ENCODE peak calls at places on chromosomes 16 and 17, in six cellular contexts. Z is uterus, B is H7, H is A549, C is tibial artery, Y is cardiac fibroblast. F is an unnamed sample.

GRCh38 chr16:28192811-28193529 is 18.8 kb downstream of the XPO6 start:
- DNase-seq in B (no peak), Z (no peak), Y (no peak), H (no peak), C (no peak), F (no peak)

GRCh38 chr17:59387351-59388069 is 56.1 kb downstream of the YPEL2 start:
- DNase-seq in H (no peak), Y (no peak), C (no peak), B (no peak), Z (peak; percentile 29), F (no peak)

GRCh38 chr17:3691539-3692166 is 4.3 kb downstream of the P2RX5 start:
- DNase-seq in H (no peak), Z (no peak), C (no peak), B (peak; percentile 80), Y (no peak), F (no peak)

GRCh38 chr17:80724723-80725388 is 180.2 kb downstream of the RPTOR start:
- DNase-seq in B (no peak), H (peak; percentile 31), C (no peak), Z (no peak), Y (peak; percentile 90), F (no peak)

GRCh38 chr16:1109648-1110047 is 13.6 kb upstream of the C1QTNF8 start:
- DNase-seq in C (no peak), B (no peak), Z (no peak), H (no peak), Y (no peak), F (no peak)

GRCh38 chr17:21090889-21091618 is 35.7 kb upstream of the DHRS7B start:
- DNase-seq in H (no peak), B (no peak), Z (no peak), C (no peak), Y (no peak), F (no peak)

GRCh38 chr17:79619196-79619595 is 8.3 kb upstream of the RBFOX3 start:
- DNase-seq in H (no peak), B (peak; percentile 50), C (peak; percentile 45), Z (no peak), Y (no peak), F (no peak)

GRCh38 chr16:69364088-69364487 is 12.5 kb upstream of the TMED6 start:
- DNase-seq in H (no peak), Z (no peak), B (no peak), C (no peak), Y (no peak), F (no peak)

GRCh38 chr17:58679263-58680037 is 12.4 kb downstream of the TEX14 start:
- DNase-seq in Z (no peak), C (no peak), Y (peak; percentile 95), H (peak; percentile 71), B (no peak), F (no peak)

GRCh38 chr17:15999141-15999973 is at the start of the genes TTC19 and ZSWIM7:
- DNase-seq in H (peak; percentile 99), B (peak; percentile 99), Y (peak; percentile 94), Z (peak; percentile 95), C (peak; percentile 97), F (no peak)

GRCh38 chr17:289409-289808 is 63.2 kb downstream of the RPH3AL start:
- DNase-seq in H (no peak), B (no peak), Y (no peak), C (peak; percentile 19), Z (no peak), F (no peak)

GRCh38 chr16:85104821-85105391 is 7.4 kb downstream of the CIBAR2 start:
- DNase-seq in C (no peak), H (no peak), B (no peak), Y (no peak), Z (no peak), F (no peak)

GRCh38 chr17:29383687-29384086 is 6.5 kb upstream of the TAOK1 start:
- DNase-seq in B (no peak), Y (peak; percentile 58), C (no peak), Z (no peak), H (no peak), F (no peak)

GRCh38 chr17:4072487-4073157 is 70.2 kb downstream of the ZZEF1 start:
- DNase-seq in B (no peak), Y (peak; percentile 69), Z (no peak), C (no peak), H (no peak), F (no peak)

GRCh38 chr16:56190903-56191806 is at the start of gene GNAO1:
- DNase-seq in H (peak; percentile 46), C (peak; percentile 84), Y (peak; percentile 50), B (peak; percentile 95), Z (peak; percentile 64), F (no peak)

GRCh38 chr17:73592531-73592961 is 51.7 kb downstream of the SDK2 start:
- DNase-seq in Z (no peak), Y (no peak), H (no peak), C (no peak), B (no peak), F (no peak)

GRCh38 chr17:73118139-73118538 is 25.7 kb upstream of the SLC39A11 start:
- DNase-seq in Y (no peak), Z (no peak), H (no peak), B (no peak), C (no peak), F (no peak)

GRCh38 chr16:11396241-11397048 is 51.2 kb downstream of the RMI2 start:
- DNase-seq in Z (peak; percentile 76), H (peak; percentile 94), C (peak; percentile 80), B (peak; percentile 98), Y (peak; percentile 61), F (no peak)

GRCh38 chr17:6608321-6608720 is 32.2 kb downstream of the KIAA0753 start:
- DNase-seq in Y (peak; percentile 48), B (no peak), C (no peak), Z (no peak), H (peak; percentile 51), F (no peak)

GRCh38 chr17:63442549-63443035 is 3.5 kb downstream of the CYB561 start:
- DNase-seq in Y (no peak), B (peak; percentile 79), C (no peak), Z (no peak), H (no peak), F (no peak)

GRCh38 chr17:71519285-71519684 is 601.5 kb upstream of the SOX9 start:
- DNase-seq in H (no peak), B (no peak), Z (no peak), C (no peak), Y (peak; percentile 5), F (no peak)

GRCh38 chr17:66123163-66123562 is 68.8 kb downstream of the CEP112 start:
- DNase-seq in C (no peak), Y (peak; percentile 10), H (no peak), B (peak; percentile 14), Z (no peak), F (no peak)

GRCh38 chr16:27318399-27319256 is 4.9 kb downstream of the IL4R start:
- DNase-seq in B (no peak), H (no peak), C (peak; percentile 79), Z (peak; percentile 24), Y (peak; percentile 65), F (no peak)

GRCh38 chr17:1752425-1752941 is 9.4 kb upstream of the SERPINF1 start:
- DNase-seq in C (no peak), B (peak; percentile 84), Z (no peak), Y (no peak), H (peak; percentile 83), F (no peak)

GRCh38 chr17:15742921-15743320 is 10.8 kb downstream of the TBC1D26 start:
- DNase-seq in B (no peak), H (no peak), C (no peak), Y (no peak), Z (no peak), F (no peak)

GRCh38 chr16:87180069-87180468 is 137.1 kb downstream of the C16orf95 start:
- DNase-seq in Y (no peak), Z (no peak), H (no peak), B (no peak), C (no peak), F (no peak)

GRCh38 chr17:43830510-43831145 is 2.3 kb downstream of the MPP3 start:
- DNase-seq in B (no peak), Y (no peak), H (no peak), Z (no peak), C (no peak), F (no peak)

GRCh38 chr17:32015245-32016013 is 8.2 kb downstream of the LRRC37B start:
- DNase-seq in Y (peak; percentile 28), B (no peak), Z (no peak), C (no peak), H (no peak), F (no peak)

DNA sequence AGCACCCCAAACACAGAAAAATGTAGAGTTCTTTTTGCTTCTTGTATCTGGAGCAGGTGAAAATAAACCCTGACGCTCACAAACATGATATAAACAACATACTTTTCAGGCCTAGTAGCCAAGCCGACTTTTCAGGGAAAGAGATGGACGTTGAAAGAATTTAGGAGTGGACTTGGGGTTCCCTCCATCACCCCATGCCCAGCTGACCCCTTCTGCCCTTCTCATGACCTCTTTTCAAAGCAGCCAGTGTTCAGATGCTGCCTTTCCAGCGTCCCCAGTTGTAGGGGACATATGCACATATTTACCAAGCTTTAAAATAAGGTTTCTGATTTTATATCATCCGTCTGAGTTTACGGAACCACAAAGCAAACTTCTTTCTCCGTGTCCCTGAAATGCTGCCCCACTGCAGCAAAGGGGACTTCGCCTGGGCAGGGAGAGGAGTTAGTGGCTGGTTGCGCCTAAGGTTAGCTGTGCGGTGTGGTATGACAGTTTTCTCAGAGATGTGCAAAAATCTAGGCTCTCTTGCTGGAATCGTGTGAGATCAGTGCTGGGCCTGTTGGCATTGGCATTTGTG is 235.5 kb downstream of the MRTFB start:
- DNase-seq in Y (no peak), C (no peak), Z (no peak), H (no peak), B (no peak), F (no peak)
- H3K4me3 ChIP-seq in Y (no peak overlapping the region), C (no peak overlapping the region), Z (no peak overlapping the region), H (peak overlapping the region; percentile 98), B (no peak overlapping the region), F (peak overlapping the region; percentile 71)

DNA sequence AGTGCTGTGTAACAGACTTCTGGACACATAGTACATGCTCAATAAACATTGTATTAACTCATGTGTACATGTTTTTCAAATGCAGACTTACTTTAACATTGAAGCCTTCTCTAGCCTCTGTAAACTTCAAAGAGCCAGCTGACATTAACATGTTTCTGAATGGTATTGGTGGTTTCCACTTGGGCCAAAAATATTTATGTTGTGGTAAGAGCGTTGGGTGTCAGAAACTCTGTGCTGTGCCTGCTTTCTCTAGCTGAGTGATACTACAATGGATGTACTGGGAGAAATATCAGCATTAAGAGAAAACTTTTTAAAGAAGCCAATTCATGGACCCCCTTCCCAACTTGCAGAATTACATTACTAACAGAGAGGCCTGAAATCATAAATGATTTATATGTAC is 1951.7 kb downstream of the TP53TG3F start:
- DNase-seq in C (no peak), B (no peak), Z (no peak), Y (no peak), H (no peak), F (no peak)
- H3K4me3 ChIP-seq in C (no peak overlapping the region), B (no peak overlapping the region), Z (no peak overlapping the region), Y (no peak overlapping the region), H (no peak overlapping the region), F (no peak overlapping the region)

GRCh38 chr16:4679156-4679853 is 14.1 kb upstream of the NUDT16L1 start:
- DNase-seq in B (no peak), C (no peak), Y (no peak), Z (peak; percentile 65), H (no peak), F (no peak)
- H3K4me3 ChIP-seq in B (no peak overlapping the region), C (no peak overlapping the region), Y (no peak overlapping the region), Z (peak overlapping the region; percentile 42), H (no peak overlapping the region), F (no peak overlapping the region)

DNA sequence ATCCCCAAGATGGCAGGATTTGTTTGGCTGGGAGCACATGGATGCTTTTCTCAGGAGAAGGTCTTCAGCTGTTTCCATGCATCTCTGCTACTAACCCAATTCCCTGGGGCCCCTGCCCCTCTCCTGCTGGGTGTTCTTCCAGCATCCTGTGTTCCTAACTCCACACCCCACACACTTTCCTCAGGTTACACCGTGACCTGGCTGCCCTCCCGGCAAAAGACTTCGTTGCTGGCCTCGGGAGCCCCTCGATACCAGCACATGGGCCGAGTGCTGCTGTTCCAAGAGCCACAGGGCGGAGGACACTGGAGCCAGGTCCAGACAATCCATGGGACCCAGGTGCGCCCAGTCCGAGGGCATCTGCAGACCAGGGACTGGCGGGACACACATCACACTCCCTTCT is 21.5 kb downstream of the ITGAL start:
- DNase-seq in C (no peak), H (no peak), Y (no peak), B (peak; percentile 29), Z (no peak), F (no peak)
- H3K4me3 ChIP-seq in C (no peak overlapping the region), H (no peak overlapping the region), Y (no peak overlapping the region), B (no peak overlapping the region), Z (no peak overlapping the region), F (no peak overlapping the region)